ENCODE peak calls at places on chromosomes 11 and 22, in four cellular contexts. Z is HepG2, J is K562, G is GM12878. X is an unnamed sample.

GRCh38 chr11:1349074-1349931 is 39.9 kb upstream of the TOLLIP start:
- DNase-seq in Z (no peak), G (no peak), J (no peak), X (no peak)

GRCh38 chr11:73961321-73961720 is 10.5 kb downstream of the DNAJB13 start:
- DNase-seq in Z (no peak), G (no peak), J (no peak), X (no peak)

GRCh38 chr11:10902301-10902700 is 44.4 kb upstream of the ZBED5 start:
- DNase-seq in Z (no peak), J (no peak), G (no peak), X (no peak)

GRCh38 chr11:74257934-74258553 is 53.4 kb downstream of the P4HA3 start:
- DNase-seq in J (no peak), G (no peak), Z (no peak), X (no peak)

GRCh38 chr22:27754247-27754887 is 47.2 kb downstream of the MN1 start:
- DNase-seq in J (no peak), Z (no peak), G (no peak), X (no peak)

GRCh38 chr11:36065436-36065835 is 121.6 kb downstream of the LDLRAD3 start:
- DNase-seq in J (no peak), G (no peak), Z (no peak), X (no peak)

GRCh38 chr11:14418801-14419417 is 59.9 kb upstream of the RRAS2 start:
- DNase-seq in Z (peak), J (peak), G (no peak), X (peak)

GRCh38 chr22:30675436-30675835 is 7.8 kb upstream of the DUSP18 start:
- DNase-seq in G (no peak), J (no peak), Z (no peak), X (no peak)

GRCh38 chr22:49768511-49768910 is 59.2 kb downstream of the BRD1 start:
- DNase-seq in J (no peak), G (no peak), Z (no peak), X (no peak)

GRCh38 chr11:12801976-12802375 is 127.8 kb downstream of the TEAD1 start:
- DNase-seq in Z (no peak), J (no peak), G (no peak), X (no peak)

GRCh38 chr11:123046473-123047264 is 15.3 kb downstream of the HSPA8 start:
- DNase-seq in G (no peak), J (no peak), Z (no peak), X (no peak)

GRCh38 chr22:48605856-48606255 is 1221.8 kb downstream of the BRD1 start:
- DNase-seq in G (no peak), J (no peak), Z (peak), X (no peak)

GRCh38 chr22:47294222-47294532 is 531.7 kb downstream of the TBC1D22A start:
- DNase-seq in G (no peak), J (no peak), Z (no peak), X (no peak)

GRCh38 chr11:7436657-7437056 is 48.6 kb upstream of the OLFML1 start:
- DNase-seq in Z (no peak), J (no peak), G (no peak), X (no peak)

GRCh38 chr11:74678591-74679512 is 52.4 kb downstream of the CHRDL2 start:
- DNase-seq in J (peak), G (no peak), Z (no peak), X (no peak)

GRCh38 chr11:11584937-11585336 is 36.9 kb downstream of the GALNT18 start:
- DNase-seq in Z (no peak), G (no peak), J (no peak), X (no peak)

GRCh38 chr11:73889019-73889418 is 12.2 kb downstream of the PAAF1 start:
- DNase-seq in G (no peak), J (no peak), Z (no peak), X (no peak)

GRCh38 chr11:66728760-66729385 is at the start of gene SPTBN2:
- DNase-seq in G (no peak), J (peak), Z (no peak), X (no peak)

GRCh38 chr11:12494699-12495098 is 117.3 kb downstream of the PARVA start:
- DNase-seq in J (no peak), Z (no peak), G (no peak), X (no peak)

GRCh38 chr11:119310682-119311052 is 6.3 kb downstream of the MCAM start:
- DNase-seq in G (no peak), Z (no peak), J (no peak), X (no peak)

GRCh38 chr11:10978189-10978588 is 120.3 kb upstream of the ZBED5 start:
- DNase-seq in J (no peak), G (no peak), Z (no peak), X (no peak)

GRCh38 chr11:86511086-86511551 is 136.4 kb downstream of the CCDC81 start:
- DNase-seq in J (peak), Z (no peak), G (peak), X (no peak)

GRCh38 chr11:40166892-40167291 is 1292.6 kb downstream of the LRRC4C start:
- DNase-seq in Z (no peak), J (no peak), G (no peak), X (no peak)

GRCh38 chr11:18754308-18754707 is 28.3 kb upstream of the IGSF22 start:
- DNase-seq in J (no peak), Z (no peak), G (no peak), X (no peak)

GRCh38 chr11:61315260-61315659 is 17.6 kb downstream of the DDB1 start:
- DNase-seq in Z (no peak), J (no peak), G (no peak), X (no peak)

GRCh38 chr11:87971354-87971753 is 203.9 kb downstream of the RAB38 start:
- DNase-seq in Z (no peak), G (no peak), J (no peak), X (no peak)

GRCh38 chr11:1200611-1201191 is 22.2 kb upstream of the MUC5B start:
- DNase-seq in G (no peak), J (peak), Z (no peak), X (no peak)

GRCh38 chr11:68181719-68182451 is 31.2 kb downstream of the KMT5B start:
- DNase-seq in Z (no peak), G (no peak), J (no peak), X (no peak)

GRCh38 chr22:49483946-49484345 is 343.7 kb downstream of the BRD1 start:
- DNase-seq in G (no peak), J (no peak), Z (no peak), X (no peak)

GRCh38 chr11:68999093-68999747 is 13.8 kb downstream of the MRGPRF start:
- DNase-seq in Z (no peak), J (no peak), G (no peak), X (no peak)

GRCh38 chr11:93540337-93540736 is 2.9 kb downstream of the SMCO4 start:
- DNase-seq in Z (no peak), J (no peak), G (no peak), X (no peak)

GRCh38 chr11:115674176-115674575 is 170.0 kb upstream of the CADM1 start:
- DNase-seq in G (no peak), J (no peak), Z (no peak), X (no peak)

GRCh38 chr22:36510966-36511881 is 4.4 kb upstream of the FOXRED2 start:
- DNase-seq in G (no peak), J (peak), Z (peak), X (peak)

GRCh38 chr11:32575070-32575469 is 8.6 kb upstream of the EIF3M start:
- DNase-seq in Z (no peak), J (no peak), G (no peak), X (no peak)

GRCh38 chr11:829946-830294 is 2.2 kb downstream of the CRACR2B start:
- DNase-seq in G (no peak), Z (no peak), J (no peak), X (no peak)

GRCh38 chr11:63889344-63889743 is 27.6 kb downstream of the RCOR2 start:
- DNase-seq in J (no peak), G (no peak), Z (no peak), X (no peak)

GRCh38 chr22:31585161-31585859 is 76.7 kb downstream of the PISD start:
- DNase-seq in J (peak), Z (peak), G (no peak), X (no peak)

GRCh38 chr11:79062814-79063762 is 377.7 kb downstream of the TENM4 start:
- DNase-seq in G (no peak), J (peak), Z (peak), X (peak)
- TF ChIP-seq BHLHE40 in G (no peak), J (no peak), Z (no peak), X (no peak)

GRCh38 chr11:113023986-113024385 is 62.8 kb downstream of the NCAM1 start:
- DNase-seq in J (no peak), Z (no peak), G (no peak), X (no peak)

GRCh38 chr11:113023228-113023627 is 62.0 kb downstream of the NCAM1 start:
- DNase-seq in J (no peak), G (no peak), Z (no peak), X (no peak)

GRCh38 chr11:113021111-113021510 is 59.9 kb downstream of the NCAM1 start:
- DNase-seq in Z (no peak), J (no peak), G (no peak), X (no peak)

GRCh38 chr11:113018913-113019312 is 57.7 kb downstream of the NCAM1 start:
- DNase-seq in J (no peak), G (no peak), Z (no peak), X (no peak)

DNA sequence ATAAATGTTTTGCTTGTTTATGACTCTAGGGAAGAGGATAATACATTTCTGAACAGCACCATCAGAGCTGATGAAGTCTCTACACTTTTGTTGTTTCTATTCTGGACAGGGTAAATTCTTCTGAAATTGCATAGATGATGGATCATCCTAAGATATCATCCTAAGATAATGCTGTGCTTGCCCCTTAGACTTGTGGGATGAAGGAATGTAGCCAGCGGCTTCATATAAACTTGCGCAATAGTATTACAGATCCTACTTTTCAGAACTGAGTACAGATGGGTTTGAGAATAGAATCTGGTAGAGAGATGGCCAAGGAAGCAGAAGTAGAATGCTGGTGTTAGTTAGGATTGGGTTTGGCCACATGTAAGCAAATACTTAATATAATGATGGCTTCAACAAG is 61.0 kb downstream of the NCAM1 start:
- DNase-seq in Z (no peak), J (no peak), G (no peak), X (no peak)
- TF ChIP-seq FOXM1 in Z (no peak), J (no peak), G (no peak), X (no peak)

GRCh38 chr11:44621784-44622183 is 56.3 kb downstream of the CD82 start:
- DNase-seq in G (no peak), J (no peak), Z (no peak), X (no peak)
- TF ChIP-seq TARDBP in G (no peak), J (no peak), Z (no peak), X (no peak)

DNA sequence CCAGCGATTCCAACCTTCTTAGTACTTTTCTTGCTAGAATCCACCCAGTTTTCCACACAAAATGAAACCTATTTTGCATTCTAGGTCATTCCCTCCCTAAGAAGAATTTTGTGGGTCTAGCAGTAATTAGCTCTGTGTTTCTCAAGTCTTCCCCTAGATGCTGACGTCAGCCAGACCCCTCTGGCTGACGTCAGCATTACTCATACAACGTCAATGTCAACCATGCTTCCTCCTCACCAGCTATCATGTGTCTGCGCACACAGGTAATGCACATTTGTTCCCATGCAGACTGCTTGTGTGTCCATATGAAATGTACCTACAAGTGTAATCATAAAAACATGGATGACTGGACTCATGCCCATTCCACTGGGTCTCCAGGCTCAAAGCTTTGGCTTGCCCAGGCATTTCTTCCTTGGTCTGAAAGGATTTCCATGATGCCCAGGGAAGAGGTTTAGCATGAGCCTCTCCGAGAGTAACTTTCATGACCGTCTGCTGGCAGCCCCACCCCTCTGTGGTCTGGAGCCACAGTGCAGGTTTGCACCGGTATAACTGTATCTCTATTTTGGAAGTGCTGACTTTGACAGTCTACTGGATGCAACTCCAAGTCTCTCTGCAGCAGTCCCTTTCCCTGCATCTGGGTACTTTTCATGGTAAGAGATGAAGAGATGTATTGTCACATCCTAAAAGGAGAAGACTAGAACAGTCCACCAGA is 58.6 kb downstream of the DSCAML1 start:
- DNase-seq in J (no peak), Z (no peak), G (no peak), X (no peak)
- TF ChIP-seq BHLHE40 in J (no peak), Z (no peak), G (no peak), X (no peak)

GRCh38 chr22:38523479-38523878 is 17.4 kb upstream of the DDX17 start:
- DNase-seq in J (no peak), G (no peak), Z (no peak), X (no peak)
- TF ChIP-seq FOXM1 in J (no peak), G (no peak), Z (no peak), X (no peak)

DNA sequence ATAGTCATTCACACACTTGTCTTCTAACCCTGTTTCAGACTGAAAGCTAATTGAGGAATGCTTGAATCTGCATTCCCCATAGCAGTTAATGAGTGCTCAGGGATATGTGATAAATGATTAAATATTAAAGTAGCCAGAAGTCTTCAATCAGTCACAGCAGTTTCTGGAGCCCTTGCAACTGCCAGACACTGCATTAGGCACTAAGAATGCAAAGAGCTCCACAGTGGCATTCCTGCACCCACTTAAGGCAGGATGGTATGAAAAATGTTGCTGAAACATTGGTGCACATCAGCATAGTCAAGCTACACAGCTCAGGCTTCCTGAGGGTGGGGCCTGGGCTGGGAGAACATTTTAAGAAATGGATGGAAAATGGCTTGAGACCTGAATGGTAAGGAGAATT is 6.5 kb downstream of the DTX4 start:
- DNase-seq in Z (no peak), J (no peak), G (no peak), X (no peak)
- TF ChIP-seq TARDBP in Z (no peak), J (no peak), G (no peak), X (no peak)

DNA sequence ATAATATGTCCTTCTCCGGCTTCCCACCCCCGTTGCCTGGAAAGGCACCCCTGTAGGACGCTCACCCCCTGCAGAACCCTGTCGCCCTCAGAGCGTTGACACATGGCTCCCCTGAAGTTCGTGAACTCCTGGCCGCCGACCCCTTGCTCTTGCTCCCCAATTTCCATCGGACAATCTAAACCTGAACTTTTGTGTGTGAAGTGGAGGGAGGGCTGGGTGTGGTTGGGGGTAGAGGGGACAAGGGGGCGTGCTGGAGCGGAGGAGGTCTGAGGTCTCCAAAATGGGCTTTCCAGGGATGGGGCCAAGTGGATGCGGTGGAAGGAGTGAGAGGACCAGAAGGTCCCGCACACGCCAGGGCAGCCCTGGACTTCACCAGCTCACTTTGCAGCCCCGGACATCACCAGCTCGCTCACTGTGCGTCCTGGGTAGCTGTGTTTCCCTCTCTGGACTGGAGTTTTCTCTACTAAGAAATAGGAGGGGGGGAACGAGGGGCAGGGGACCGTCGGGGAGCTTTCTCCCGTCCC is 18.6 kb downstream of the CREB3L1 start:
- DNase-seq in J (no peak), G (no peak), Z (no peak), X (no peak)
- TF ChIP-seq BHLHE40 in J (no peak), G (no peak), Z (no peak), X (no peak)

DNA sequence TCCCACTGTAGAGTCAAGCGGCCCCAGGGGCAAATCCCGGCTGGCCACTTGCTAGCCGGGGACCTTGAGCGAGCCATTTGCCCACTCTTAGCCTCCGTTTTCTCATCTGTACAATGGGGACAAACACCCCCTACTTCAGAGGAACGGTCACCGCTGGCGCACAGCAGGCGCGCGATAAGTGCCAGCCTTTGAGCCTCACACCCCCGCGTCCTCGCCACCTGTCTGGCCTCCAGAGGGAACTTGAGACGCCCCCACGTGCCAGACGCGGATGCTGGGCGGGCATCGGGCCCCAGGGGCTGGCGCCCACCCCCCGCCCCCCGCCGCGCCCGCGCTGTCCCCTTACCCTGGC is 72.7 kb upstream of the TCF20 start:
- DNase-seq in G (no peak), J (no peak), Z (no peak), X (no peak)
- TF ChIP-seq FOXM1 in G (no peak), J (no peak), Z (no peak), X (peak)

GRCh38 chr11:124209824-124210357 is 26.7 kb downstream of the OR10D3 start:
- DNase-seq in Z (no peak), G (no peak), J (no peak), X (no peak)

GRCh38 chr11:124202951-124203350 is 19.8 kb downstream of the OR10D3 start:
- DNase-seq in Z (no peak), G (no peak), J (peak), X (no peak)

GRCh38 chr11:124204008-124204407 is 20.9 kb downstream of the OR10D3 start:
- DNase-seq in G (no peak), J (no peak), Z (no peak), X (no peak)

GRCh38 chr11:124210421-124210820 is 27.3 kb downstream of the OR10D3 start:
- DNase-seq in Z (no peak), G (no peak), J (no peak), X (no peak)

GRCh38 chr11:124207102-124207792 is 24.1 kb downstream of the OR10D3 start:
- DNase-seq in J (peak), G (no peak), Z (no peak), X (no peak)
- TF ChIP-seq TARDBP in J (no peak), G (no peak), Z (no peak), X (no peak)

X was measured in HEK293T.